ENCODE peak calls at places on chromosomes 12 and 14, in eight cellular contexts. C is activated T-helper 1 cell treated with Interleukin-2 at 50 U/mL for 16 hours, J is SIG-M5, T is cardiac fibroblast, L is EL, A is dermis microvascular lymphatic vessel endothelial cell, Y is sciatic nerve, K is PC-9. P is an unnamed sample.

GRCh38 chr12:132417741-132418140 is 72.2 kb upstream of the FBRSL1 start:
- DNase-seq in C (no peak), J (no peak), T (no peak), L (no peak), A (no peak), Y (no peak), K (no peak), P (no peak)

GRCh38 chr14:89028462-89029134 is 204.1 kb downstream of the TTC8 start:
- DNase-seq in C (no peak), J (no peak), T (no peak), L (no peak), A (no peak), Y (no peak), K (no peak), P (no peak)

GRCh38 chr14:100416921-100417451 is 93.8 kb downstream of the SLC25A47 start:
- DNase-seq in C (no peak), J (no peak), T (peak; percentile 33), L (peak; percentile 91), A (no peak), Y (peak; percentile 43), K (peak; percentile 52), P (peak; percentile 45)

GRCh38 chr12:48070033-48070432 is 35.8 kb downstream of the SENP1 start:
- DNase-seq in C (no peak), J (no peak), T (no peak), L (no peak), A (no peak), Y (no peak), K (no peak), P (no peak)

GRCh38 chr12:111838353-111838752 is 3.7 kb upstream of the MAPKAPK5 start:
- DNase-seq in C (no peak), J (no peak), T (no peak), L (no peak), A (no peak), Y (no peak), K (no peak), P (no peak)

GRCh38 chr12:52191841-52192791 is at the start of gene KRT80:
- DNase-seq in C (no peak), J (no peak), T (peak; percentile 99), L (peak; percentile 99), A (peak; percentile 83), Y (peak; percentile 88), K (peak; percentile 98), P (peak; percentile 100)

GRCh38 chr14:21748869-21749303 is 75.3 kb upstream of the OR4E1 start:
- DNase-seq in C (no peak), J (peak; percentile 16), T (peak; percentile 39), L (peak; percentile 47), A (no peak), Y (peak; percentile 74), K (peak; percentile 38), P (peak; percentile 20)

GRCh38 chr14:32307881-32308582 is 21.1 kb upstream of the AKAP6 start:
- DNase-seq in C (no peak), J (no peak), T (no peak), L (no peak), A (no peak), Y (no peak), K (peak; percentile 51), P (no peak)

GRCh38 chr12:27870939-27871338 is 90.9 kb upstream of the MANSC4 start:
- DNase-seq in C (no peak), J (no peak), T (peak; percentile 55), L (peak; percentile 85), A (no peak), Y (no peak), K (no peak), P (peak; percentile 58)

GRCh38 chr14:41498959-41499358 is 107.7 kb upstream of the LRFN5 start:
- DNase-seq in C (no peak), J (no peak), T (peak; percentile 17), L (no peak), A (no peak), Y (no peak), K (no peak), P (peak; percentile 89)

GRCh38 chr12:106815741-106816140 is 41.3 kb downstream of the RIC8B start:
- DNase-seq in C (no peak), J (no peak), T (no peak), L (no peak), A (no peak), Y (no peak), K (no peak), P (no peak)

GRCh38 chr12:18320036-18320617 is 58.8 kb downstream of the PIK3C2G start:
- DNase-seq in C (no peak), J (no peak), T (peak; percentile 83), L (peak; percentile 89), A (peak; percentile 65), Y (no peak), K (peak; percentile 68), P (peak; percentile 89)

GRCh38 chr14:102910442-102910841 is 12.0 kb upstream of the AMN start:
- DNase-seq in C (no peak), J (no peak), T (no peak), L (no peak), A (no peak), Y (no peak), K (no peak), P (no peak)

GRCh38 chr14:65346895-65347294 is 65.6 kb upstream of the FUT8 start:
- DNase-seq in C (no peak), J (no peak), T (peak; percentile 16), L (no peak), A (no peak), Y (peak; percentile 58), K (no peak), P (no peak)

GRCh38 chr12:89671469-89671868 is 37.2 kb downstream of the ATP2B1 start:
- DNase-seq in C (no peak), J (no peak), T (peak; percentile 71), L (peak; percentile 84), A (no peak), Y (no peak), K (peak; percentile 43), P (peak; percentile 90)

GRCh38 chr12:46763230-46763629 is 62.6 kb downstream of the SLC38A4 start:
- DNase-seq in C (no peak), J (no peak), T (no peak), L (no peak), A (no peak), Y (no peak), K (no peak), P (no peak)

GRCh38 chr14:94028450-94028826 is 2.3 kb downstream of the OTUB2 start:
- DNase-seq in C (peak; percentile 19), J (peak; percentile 5), T (no peak), L (peak; percentile 16), A (no peak), Y (no peak), K (peak; percentile 83), P (no peak)

GRCh38 chr12:125197326-125197725 is 132.1 kb downstream of the AACS start:
- DNase-seq in C (no peak), J (no peak), T (no peak), L (no peak), A (no peak), Y (no peak), K (no peak), P (no peak)

GRCh38 chr14:93150227-93151206 is 34.2 kb downstream of the MOAP1 start:
- DNase-seq in C (no peak), J (no peak), T (peak; percentile 20), L (no peak), A (no peak), Y (no peak), K (no peak), P (peak; percentile 32)

GRCh38 chr14:93972618-93973205 is 3.7 kb downstream of the ASB2 start:
- DNase-seq in C (no peak), J (no peak), T (no peak), L (no peak), A (no peak), Y (no peak), K (no peak), P (no peak)

GRCh38 chr12:28872654-28873268 is 276.3 kb upstream of the FAR2 start:
- DNase-seq in C (no peak), J (no peak), T (peak; percentile 79), L (peak; percentile 47), A (no peak), Y (peak; percentile 62), K (peak; percentile 56), P (peak; percentile 57)

GRCh38 chr14:82872494-82872893 is 1338.8 kb upstream of the SEL1L start:
- DNase-seq in C (no peak), J (no peak), T (no peak), L (no peak), A (no peak), Y (no peak), K (no peak), P (no peak)

GRCh38 chr14:75044322-75044721 is 6.9 kb downstream of the MLH3 start:
- DNase-seq in C (no peak), J (no peak), T (peak; percentile 54), L (peak; percentile 69), A (no peak), Y (no peak), K (peak; percentile 63), P (peak; percentile 75)

GRCh38 chr14:90522585-90523191 is 125.9 kb downstream of the CALM1 start:
- DNase-seq in C (no peak), J (no peak), T (peak; percentile 65), L (no peak), A (no peak), Y (no peak), K (peak; percentile 43), P (peak; percentile 77)

GRCh38 chr12:19764408-19764807 is 325.1 kb downstream of the AEBP2 start:
- DNase-seq in C (no peak), J (no peak), T (peak; percentile 29), L (peak; percentile 13), A (no peak), Y (no peak), K (no peak), P (peak; percentile 41)

GRCh38 chr14:105647784-105648608 is 121.6 kb downstream of the TMEM121 start:
- DNase-seq in C (no peak), J (no peak), T (no peak), L (no peak), A (no peak), Y (no peak), K (no peak), P (no peak)

GRCh38 chr12:4272976-4273650 is 449 bp upstream of the CCND2 start:
- DNase-seq in C (no peak), J (no peak), T (no peak), L (no peak), A (no peak), Y (no peak), K (no peak), P (no peak)